ENCODE peak calls at places on chromosomes 12 and 14, in six cellular contexts. E, X, O, W, P and D are unnamed samples.
A peak's percentile ranks its signal among the peaks of the same experiment; 100 is the strongest.

GRCh38 chr12:127162902-127163301 is 1104.1 kb upstream of the TMEM132C start:
- DNase-seq in X (no peak), P (no peak), E (no peak), O (no peak), W (peak; percentile 76), D (peak; percentile 86)

GRCh38 chr12:58502236-58502635 is 418.1 kb downstream of the LRIG3 start:
- DNase-seq in P (peak; percentile 85), O (no peak), W (no peak), X (no peak), E (no peak), D (no peak)

GRCh38 chr12:25384038-25384953 is 133.6 kb upstream of the KRAS start:
- DNase-seq in X (no peak), E (no peak), P (no peak), O (no peak), W (no peak), D (no peak)

GRCh38 chr12:112149596-112149995 is 24.2 kb downstream of the TRAFD1 start:
- DNase-seq in E (peak; percentile 86), X (no peak), O (no peak), W (peak; percentile 41), P (no peak), D (no peak)

GRCh38 chr14:102593841-102594170 is 1.4 kb downstream of the RCOR1 start:
- DNase-seq in W (no peak), P (no peak), O (peak; percentile 10), E (no peak), X (no peak), D (no peak)

GRCh38 chr14:42541535-42542001 is 934.9 kb downstream of the LRFN5 start:
- DNase-seq in W (no peak), P (no peak), E (no peak), O (no peak), X (no peak), D (no peak)

GRCh38 chr12:28108599-28108998 is 81.7 kb upstream of the CCDC91 start:
- DNase-seq in E (no peak), X (no peak), W (peak; percentile 76), P (no peak), O (no peak), D (peak; percentile 48)

GRCh38 chr14:32657081-32657480 is 281.6 kb upstream of the NPAS3 start:
- DNase-seq in P (no peak), X (no peak), E (peak; percentile 19), O (peak; percentile 46), W (peak; percentile 62), D (no peak)

GRCh38 chr14:48325486-48325885 is 650.1 kb upstream of the MDGA2 start:
- DNase-seq in X (no peak), P (no peak), W (peak; percentile 36), E (no peak), O (no peak), D (no peak)

GRCh38 chr12:2960996-2961616 is 1.9 kb downstream of the TEAD4 start:
- DNase-seq in X (no peak), P (no peak), W (no peak), E (no peak), O (no peak), D (peak; percentile 75)

GRCh38 chr12:14995583-14996425 is 23.0 kb downstream of the PDE6H start:
- DNase-seq in E (no peak), X (no peak), O (no peak), W (peak; percentile 29), P (peak; percentile 63), D (no peak)

GRCh38 chr14:36518031-36518585 is 1.9 kb downstream of the NKX2-1 start:
- DNase-seq in O (no peak), P (peak; percentile 44), W (no peak), E (peak; percentile 43), X (no peak), D (no peak)

GRCh38 chr12:59031313-59031712 is 111.0 kb upstream of the LRIG3 start:
- DNase-seq in O (no peak), X (no peak), W (no peak), P (no peak), E (no peak), D (no peak)

GRCh38 chr14:73741386-73741875 is 27.2 kb upstream of the PNMA1 start:
- DNase-seq in O (peak; percentile 44), W (peak; percentile 72), P (peak; percentile 60), X (peak; percentile 90), E (peak; percentile 95), D (peak; percentile 94)

GRCh38 chr14:61662437-61663311 is 32.6 kb upstream of the HIF1A start:
- DNase-seq in X (no peak), O (peak; percentile 13), E (no peak), W (peak; percentile 81), P (peak; percentile 4), D (no peak)

GRCh38 chr12:131640436-131640969 is 70.4 kb upstream of the SFSWAP start:
- DNase-seq in P (no peak), E (no peak), W (no peak), O (no peak), X (no peak), D (peak; percentile 85)

GRCh38 chr14:95123895-95124579 is 33.3 kb downstream of the DICER1 start:
- DNase-seq in X (no peak), O (peak; percentile 55), W (no peak), P (no peak), E (no peak), D (no peak)

GRCh38 chr12:52059582-52060497 is 8.6 kb downstream of the NR4A1 start:
- DNase-seq in P (no peak), O (no peak), E (no peak), X (no peak), W (no peak), D (no peak)

GRCh38 chr12:87290505-87290904 is 738.7 kb downstream of the C12orf50 start:
- DNase-seq in W (no peak), X (no peak), P (no peak), O (no peak), E (no peak), D (no peak)

GRCh38 chr14:23525611-23526010 is 26.0 kb downstream of the ZFHX2 start:
- DNase-seq in X (no peak), O (no peak), P (no peak), E (no peak), W (no peak), D (peak; percentile 35)

GRCh38 chr14:59126714-59127436 is 61.6 kb upstream of the DAAM1 start:
- DNase-seq in P (peak; percentile 71), X (no peak), O (peak; percentile 10), W (peak; percentile 39), E (no peak), D (peak; percentile 73)

GRCh38 chr12:30811966-30812365 is 57.2 kb upstream of the CAPRIN2 start:
- DNase-seq in W (no peak), E (no peak), X (no peak), P (no peak), O (no peak), D (no peak)

GRCh38 chr12:105406497-105406896 is 76.0 kb downstream of the C12orf75 start:
- DNase-seq in X (no peak), E (no peak), P (no peak), O (no peak), W (no peak), D (no peak)

GRCh38 chr14:76768201-76768656 is 7.0 kb downstream of the VASH1 start:
- DNase-seq in O (peak; percentile 15), X (peak; percentile 88), E (peak; percentile 83), P (peak; percentile 20), W (no peak), D (peak; percentile 62)

GRCh38 chr12:82486524-82487235 is 128.4 kb downstream of the METTL25 start:
- DNase-seq in W (peak; percentile 89), X (no peak), E (no peak), P (no peak), O (no peak), D (no peak)

GRCh38 chr12:113889076-113889475 is 77.0 kb downstream of the RBM19 start:
- DNase-seq in P (no peak), X (no peak), E (no peak), O (no peak), W (peak; percentile 55), D (no peak)

GRCh38 chr14:97107070-97107469 is 309.9 kb downstream of the VRK1 start:
- DNase-seq in X (no peak), E (no peak), W (no peak), O (no peak), P (no peak), D (no peak)

GRCh38 chr12:108566452-108566851 is 4.1 kb downstream of the ISCU start:
- DNase-seq in P (no peak), O (no peak), E (no peak), W (no peak), X (no peak), D (no peak)

GRCh38 chr12:124420972-124421674 is 126.2 kb downstream of the RFLNA start:
- DNase-seq in P (no peak), W (no peak), X (no peak), E (no peak), O (no peak), D (no peak)

DNA sequence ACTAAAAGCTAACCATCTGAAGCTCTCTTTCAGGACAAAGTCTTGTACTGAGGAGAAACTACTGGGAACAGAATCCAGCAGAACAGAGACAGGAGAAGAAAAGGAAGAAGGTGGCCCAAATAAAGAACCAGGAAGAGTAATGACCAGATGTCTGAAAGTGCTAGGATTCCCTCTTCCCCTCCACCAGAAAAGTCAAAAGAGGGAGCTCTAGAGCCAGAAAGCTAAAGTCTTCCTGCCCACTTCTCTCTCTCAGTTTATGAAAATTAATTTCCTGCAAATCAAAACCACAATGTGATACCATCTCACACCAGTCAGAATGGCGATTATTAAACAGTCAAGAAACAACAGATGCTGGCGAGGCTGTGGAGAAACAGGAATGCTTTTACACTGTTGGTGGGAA is 47.2 kb downstream of the SPPL3 start:
- DNase-seq in O (no peak), P (no peak), X (no peak), E (no peak), W (peak; percentile 61), D (no peak)
- TF ChIP-seq CTCF in O (peak; percentile 22), P (peak; percentile 13), X (peak; percentile 29), E (peak; percentile 13), W (peak; percentile 58), D (peak; percentile 41)

GRCh38 chr14:104118006-104118844 is 20.2 kb upstream of the KIF26A start:
- DNase-seq in E (peak; percentile 73), O (no peak), W (no peak), X (peak; percentile 62), P (no peak), D (peak; percentile 67)
- H3K27ac ChIP-seq in E (no peak overlapping the region), O (no peak overlapping the region), W (no peak overlapping the region), X (no peak overlapping the region), P (no peak overlapping the region), D (no peak overlapping the region)

GRCh38 chr14:104284107-104284592 is 145.8 kb downstream of the KIF26A start:
- DNase-seq in E (peak; percentile 61), P (peak; percentile 36), X (peak; percentile 56), O (no peak), W (no peak), D (peak; percentile 81)

GRCh38 chr14:104285483-104285790 is 147.1 kb downstream of the KIF26A start:
- DNase-seq in W (no peak), X (no peak), E (no peak), O (no peak), P (no peak), D (no peak)

GRCh38 chr14:104283197-104284106 is 145.1 kb downstream of the KIF26A start:
- DNase-seq in W (no peak), P (peak; percentile 51), O (no peak), X (peak; percentile 72), E (peak; percentile 58), D (peak; percentile 58)

GRCh38 chr14:104286086-104286485 is 147.7 kb downstream of the KIF26A start:
- DNase-seq in E (peak; percentile 34), P (no peak), W (no peak), X (peak; percentile 41), O (no peak), D (no peak)

GRCh38 chr14:104284636-104285482 is 146.5 kb downstream of the KIF26A start:
- DNase-seq in P (no peak), E (peak; percentile 64), X (peak; percentile 49), W (no peak), O (no peak), D (peak; percentile 58)
- H3K4me3 ChIP-seq in P (no peak overlapping the region), E (no peak overlapping the region), X (no peak overlapping the region), W (no peak overlapping the region), O (no peak overlapping the region), D (no peak overlapping the region)

GRCh38 chr14:30658645-30659044 is 36.5 kb downstream of the SCFD1 start:
- DNase-seq in P (no peak), X (no peak), W (no peak), E (no peak), O (no peak), D (no peak)
- TF ChIP-seq CTCF in P (no peak), X (no peak), W (no peak), E (no peak), O (no peak), D (no peak)